ENCODE peak calls at places on chromosomes 5 and 9, in six cellular contexts. P is right lobe of liver, L is OCI-LY7, E is breast epithelium, W is tibial nerve, X is heart right ventricle. B is an unnamed sample. For H3K9me3, the result is how much of the 10 kb centered on the place peaks cover.

GRCh38 chr9:79089054-79089560 is 482.7 kb upstream of the TLE4 start:
- DNase-seq in P (no peak), L (no peak), E (no peak), W (no peak), X (no peak), B (no peak)

GRCh38 chr5:66329078-66329477 is 185.0 kb downstream of the SREK1 start:
- DNase-seq in P (no peak), L (no peak), E (no peak), W (no peak), X (no peak), B (no peak)

GRCh38 chr5:137370096-137370495 is 129.0 kb downstream of the SPOCK1 start:
- DNase-seq in P (no peak), L (no peak), E (no peak), W (no peak), X (no peak), B (no peak)

GRCh38 chr5:61766141-61766540 is 434.1 kb downstream of the ZSWIM6 start:
- DNase-seq in P (no peak), L (no peak), E (no peak), W (no peak), X (no peak), B (no peak)

GRCh38 chr5:169781452-169782345 is 144.6 kb downstream of the DOCK2 start:
- DNase-seq in P (no peak), L (no peak), E (no peak), W (no peak), X (no peak), B (no peak)

GRCh38 chr5:107026098-107026497 is 644.6 kb downstream of the EFNA5 start:
- DNase-seq in P (no peak), L (no peak), E (no peak), W (no peak), X (no peak), B (no peak)

GRCh38 chr5:134079748-134080581 is 34.5 kb upstream of the TCF7 start:
- DNase-seq in P (no peak), L (no peak), E (no peak), W (no peak), X (no peak), B (no peak)

GRCh38 chr9:128494108-128494742 is 10.3 kb upstream of the GLE1 start:
- DNase-seq in P (peak), L (no peak), E (peak), W (peak), X (peak), B (peak)

GRCh38 chr5:367358-368130 is 46.0 kb downstream of the AHRR start:
- DNase-seq in P (peak), L (no peak), E (no peak), W (peak), X (no peak), B (peak)

GRCh38 chr9:125679597-125680189 is 27.3 kb downstream of the MAPKAP1 start:
- DNase-seq in P (no peak), L (no peak), E (no peak), W (no peak), X (no peak), B (no peak)

GRCh38 chr5:20286512-20286911 is 298.5 kb upstream of the CDH18 start:
- DNase-seq in P (no peak), L (no peak), E (no peak), W (no peak), X (no peak), B (no peak)

GRCh38 chr5:6732634-6733410 is 19.6 kb downstream of the TENT4A start:
- DNase-seq in P (no peak), L (no peak), E (no peak), W (no peak), X (peak), B (no peak)

GRCh38 chr9:15370496-15371464 is 51.9 kb upstream of the SNAPC3 start:
- DNase-seq in P (no peak), L (no peak), E (no peak), W (no peak), X (no peak), B (no peak)

GRCh38 chr9:120668399-120668798 is 45.9 kb downstream of the MEGF9 start:
- DNase-seq in P (no peak), L (no peak), E (no peak), W (no peak), X (no peak), B (no peak)

GRCh38 chr9:113572076-113572861 is 108.7 kb downstream of the RGS3 start:
- DNase-seq in P (peak), L (no peak), E (peak), W (no peak), X (no peak), B (no peak)

GRCh38 chr9:107637421-107638420 is 148.2 kb upstream of the KLF4 start:
- DNase-seq in P (peak), L (no peak), E (peak), W (peak), X (peak), B (peak)

GRCh38 chr5:127844631-127845030 is 141.4 kb downstream of the CCDC192 start:
- DNase-seq in P (no peak), L (no peak), E (peak), W (no peak), X (peak), B (no peak)

GRCh38 chr5:7881816-7882215 is 12.9 kb downstream of the MTRR start:
- DNase-seq in P (no peak), L (no peak), E (no peak), W (no peak), X (no peak), B (no peak)

GRCh38 chr9:129697111-129697955 is 31.9 kb downstream of the PRRX2 start:
- DNase-seq in P (no peak), L (no peak), E (no peak), W (peak), X (peak), B (peak)
- H3K4me3 ChIP-seq in P (peak), L (no peak), E (peak), W (peak), X (peak), B (peak)

GRCh38 chr9:137444106-137444790 is 3.1 kb upstream of the ENTPD8 start:
- DNase-seq in P (peak), L (no peak), E (no peak), W (no peak), X (peak), B (no peak)
- H3K9me3 ChIP-seq in P (under half), L (under half), E (under half), W (under half), X (under half), B (under half)

GRCh38 chr5:173496129-173496882 is 120.1 kb downstream of the BOD1 start:
- DNase-seq in P (no peak), L (no peak), E (no peak), W (no peak), X (peak), B (no peak)

GRCh38 chr5:173496883-173497255 is 119.6 kb downstream of the BOD1 start:
- DNase-seq in P (no peak), L (no peak), E (no peak), W (no peak), X (no peak), B (no peak)

GRCh38 chr5:173494446-173494845 is 122.0 kb downstream of the BOD1 start:
- DNase-seq in P (no peak), L (no peak), E (no peak), W (no peak), X (no peak), B (no peak)

GRCh38 chr5:173493846-173494245 is 122.6 kb downstream of the BOD1 start:
- DNase-seq in P (no peak), L (no peak), E (no peak), W (no peak), X (no peak), B (no peak)

GRCh38 chr5:173495225-173495904 is 121.1 kb downstream of the BOD1 start:
- DNase-seq in P (no peak), L (no peak), E (no peak), W (peak), X (no peak), B (no peak)
- TF ChIP-seq CTCF in P (no peak), L (no peak), E (no peak), W (peak), X (no peak), B (peak)

GRCh38 chr5:160129841-160130240 is 10.6 kb upstream of the PWWP2A start:
- DNase-seq in P (no peak), L (no peak), E (no peak), W (no peak), X (no peak), B (no peak)

GRCh38 chr5:160133918-160134304 is 14.7 kb upstream of the PWWP2A start:
- DNase-seq in P (no peak), L (no peak), E (no peak), W (no peak), X (no peak), B (no peak)

GRCh38 chr5:160128632-160129031 is 9.4 kb upstream of the PWWP2A start:
- DNase-seq in P (no peak), L (no peak), E (no peak), W (no peak), X (no peak), B (no peak)

GRCh38 chr5:160134332-160134731 is 15.1 kb upstream of the PWWP2A start:
- DNase-seq in P (no peak), L (no peak), E (no peak), W (no peak), X (no peak), B (no peak)

DNA sequence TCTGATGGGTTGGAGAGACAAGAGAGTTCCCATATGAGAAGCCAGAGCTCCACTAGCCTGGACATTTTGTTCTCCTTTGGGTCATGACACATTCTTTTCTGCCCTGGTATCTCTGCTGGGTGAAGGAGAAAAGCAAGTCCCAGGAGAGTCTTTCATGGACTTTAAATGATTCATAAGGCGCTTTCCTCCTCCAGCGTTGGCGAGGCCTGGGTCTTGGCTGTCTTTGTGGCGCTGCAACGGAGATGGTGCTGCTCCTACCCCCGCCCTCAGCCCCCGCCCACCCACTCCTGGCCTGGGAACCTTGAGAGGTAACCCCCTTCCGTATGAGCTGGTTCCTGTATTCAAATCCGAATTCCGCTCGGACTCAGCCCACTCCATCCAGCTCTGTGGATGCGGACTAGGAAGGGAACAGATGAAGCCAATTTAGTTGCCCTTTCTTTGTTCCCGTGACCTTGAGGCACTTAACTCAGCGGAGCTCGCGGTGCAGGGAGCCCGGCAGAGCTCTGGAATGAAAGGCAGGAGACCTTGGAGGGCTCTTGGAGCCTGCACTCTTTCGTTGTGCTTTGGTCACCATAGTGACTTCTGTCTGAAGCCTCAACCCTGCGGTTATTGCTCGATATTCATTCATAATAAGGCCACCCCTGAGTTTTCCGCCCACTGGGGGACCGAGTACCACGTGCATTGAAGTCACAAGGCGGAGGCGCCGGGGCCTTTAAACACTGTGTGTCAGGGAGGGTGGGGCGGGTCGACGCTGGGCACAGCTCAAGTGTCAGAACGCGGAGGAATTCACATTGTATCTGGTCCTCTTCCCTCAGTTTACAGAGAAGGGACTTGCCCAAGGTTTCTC is 14.0 kb upstream of the PWWP2A start:
- DNase-seq in P (no peak), L (no peak), E (no peak), W (peak), X (peak), B (peak)
- H3K4me3 ChIP-seq in P (no peak), L (no peak), E (peak), W (no peak), X (no peak), B (peak)

DNA sequence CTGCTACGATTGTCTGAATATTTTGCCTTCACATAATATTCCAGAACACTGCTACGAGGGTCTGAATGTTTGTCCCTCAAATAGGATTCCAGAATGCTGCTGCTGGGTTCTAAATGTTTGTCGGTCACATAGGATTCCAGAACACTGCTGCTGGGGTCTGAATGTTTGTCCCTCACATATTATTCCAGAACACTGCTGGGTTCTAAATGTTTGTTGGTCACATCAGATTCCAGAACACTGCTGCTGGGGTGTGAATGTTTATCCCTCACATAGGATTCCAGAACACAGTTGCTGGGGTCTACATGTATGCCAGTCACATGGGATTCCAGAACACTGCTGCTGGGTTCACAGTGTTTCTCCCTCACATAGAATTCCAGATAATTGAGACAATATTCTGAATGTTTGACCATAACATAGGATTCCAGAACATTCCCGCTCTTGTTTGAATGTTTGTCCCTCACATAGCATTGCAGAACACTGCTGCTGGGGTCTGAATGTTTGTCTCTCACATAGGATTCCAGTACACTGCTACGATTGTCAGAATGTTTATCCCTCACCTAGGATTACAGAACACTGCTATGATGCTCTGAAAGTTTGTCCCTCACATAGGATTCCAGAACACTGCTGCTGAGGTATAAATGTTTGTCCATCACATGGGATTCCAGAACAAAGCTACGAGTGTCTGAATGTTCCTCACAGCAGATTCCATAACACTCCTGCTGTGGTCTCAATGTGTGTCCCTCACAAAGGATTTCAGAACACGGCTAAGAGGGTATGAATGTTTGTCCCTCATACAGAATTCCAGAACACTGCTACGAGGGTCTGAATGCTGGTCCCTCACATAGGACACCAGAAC is 201.8 kb downstream of the FOXD4L6 start:
- DNase-seq in P (no peak), L (no peak), E (no peak), W (no peak), X (no peak), B (peak)
- H3K9me3 ChIP-seq in P (under half), L (under half), E (half or more), W (half or more), X (under half), B (half or more)

GRCh38 chr5:179754024-179754423 is 21.4 kb downstream of the MAML1 start:
- DNase-seq in P (no peak), L (no peak), E (no peak), W (no peak), X (no peak), B (no peak)
- TF ChIP-seq CTCF in P (no peak), L (no peak), E (no peak), W (no peak), X (no peak), B (no peak)

GRCh38 chr9:22829236-22829635 is 382.6 kb downstream of the DMRTA1 start:
- DNase-seq in P (no peak), L (no peak), E (no peak), W (no peak), X (no peak), B (no peak)
- H3K4me3 ChIP-seq in P (no peak), L (no peak), E (no peak), W (no peak), X (no peak), B (no peak)

GRCh38 chr5:83848928-83849327 is 128.3 kb upstream of the HAPLN1 start:
- DNase-seq in P (no peak), L (no peak), E (no peak), W (no peak), X (no peak), B (no peak)
- H3K9me3 ChIP-seq in P (under half), L (under half), E (under half), W (under half), X (under half), B (under half)

DNA sequence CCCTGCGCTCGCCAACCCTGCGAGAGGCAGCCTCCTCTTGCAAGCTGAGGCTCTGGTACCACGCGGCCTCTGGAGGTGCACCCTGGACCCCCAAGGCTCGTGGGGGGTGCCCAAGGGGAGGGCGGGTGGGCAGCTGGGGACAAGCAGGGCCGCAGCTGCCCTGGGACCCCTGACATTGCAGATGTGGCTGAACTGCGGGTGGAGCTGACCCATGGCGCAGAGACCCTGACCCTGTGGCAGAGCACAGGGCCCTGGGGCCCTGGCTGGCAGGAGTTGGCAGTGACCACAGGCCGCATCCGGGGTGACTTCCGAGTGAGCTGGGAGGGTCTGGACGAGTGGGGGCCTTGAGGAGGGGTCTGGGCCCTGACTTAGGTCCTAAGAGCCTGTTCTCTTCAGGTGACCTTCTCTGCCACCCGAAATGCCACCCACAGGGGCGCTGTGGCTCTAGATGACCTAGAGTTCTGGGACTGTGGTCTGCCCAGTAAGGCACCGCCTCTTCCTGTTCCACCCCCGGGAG is 1.5 kb downstream of the MAMDC4 start:
- DNase-seq in P (peak), L (peak), E (no peak), W (no peak), X (peak), B (no peak)
- TF ChIP-seq CTCF in P (no peak), L (peak), E (no peak), W (no peak), X (no peak), B (no peak)